ENCODE peak calls at places on chromosomes 16 and 17, in six cellular contexts. M is neuronal stem cell, J is IMR-90, T is hepatocyte, Y is PC-9, D is K562. S is an unnamed sample. For H3K9me3, the result is how much of the 10 kb centered on the place peaks cover.

GRCh38 chr16:49756971-49757743 is 98.8 kb downstream of the ZNF423 start:
- DNase-seq in M (no peak), J (no peak), T (peak), Y (no peak), D (no peak), S (no peak)

GRCh38 chr17:879546-879945 is 97.4 kb downstream of the MRM3 start:
- DNase-seq in M (peak), J (peak), T (peak), Y (peak), D (peak), S (peak)

GRCh38 chr17:18157354-18157985 is 26.2 kb upstream of the ALKBH5 start:
- DNase-seq in M (no peak), J (no peak), T (no peak), Y (no peak), D (no peak), S (no peak)

GRCh38 chr17:31494259-31495048 is 103.0 kb downstream of the RAB11FIP4 start:
- DNase-seq in M (no peak), J (no peak), T (no peak), Y (peak), D (no peak), S (peak)

GRCh38 chr17:5557485-5557884 is 26.8 kb downstream of the NLRP1 start:
- DNase-seq in M (no peak), J (peak), T (no peak), Y (no peak), D (no peak), S (no peak)

GRCh38 chr16:2483160-2483559 is 8.2 kb downstream of the TBC1D24 start:
- DNase-seq in M (no peak), J (peak), T (no peak), Y (no peak), D (no peak), S (no peak)

GRCh38 chr16:57245472-57246113 is 534 bp downstream of the ARL2BP start:
- DNase-seq in M (no peak), J (no peak), T (peak), Y (no peak), D (no peak), S (no peak)

GRCh38 chr16:57533618-57534336 is 2.6 kb downstream of the CCDC102A start:
- DNase-seq in M (no peak), J (no peak), T (no peak), Y (peak), D (no peak), S (no peak)

GRCh38 chr17:59431606-59432005 is 100.2 kb downstream of the YPEL2 start:
- DNase-seq in M (no peak), J (peak), T (no peak), Y (no peak), D (no peak), S (no peak)

GRCh38 chr17:53499277-53499676 is 323.4 kb upstream of the KIF2B start:
- DNase-seq in M (no peak), J (no peak), T (peak), Y (no peak), D (no peak), S (no peak)

GRCh38 chr16:75198135-75198600 is 8.8 kb downstream of the CTRB2 start:
- DNase-seq in M (no peak), J (peak), T (peak), Y (no peak), D (no peak), S (no peak)

GRCh38 chr16:47713225-47713595 is 252.1 kb downstream of the PHKB start:
- DNase-seq in M (no peak), J (peak), T (no peak), Y (peak), D (no peak), S (no peak)

GRCh38 chr16:69386596-69386995 is 789 bp upstream of the TERF2 start:
- DNase-seq in M (no peak), J (peak), T (no peak), Y (no peak), D (no peak), S (no peak)

GRCh38 chr16:56795011-56795410 is 65.1 kb downstream of the NUP93 start:
- DNase-seq in M (no peak), J (no peak), T (no peak), Y (no peak), D (no peak), S (no peak)

GRCh38 chr17:74328487-74328886 is 2.5 kb downstream of the KIF19 start:
- DNase-seq in M (no peak), J (no peak), T (no peak), Y (no peak), D (no peak), S (no peak)

GRCh38 chr16:67540756-67541155 is 12.1 kb downstream of the RIPOR1 start:
- DNase-seq in M (no peak), J (no peak), T (no peak), Y (no peak), D (no peak), S (no peak)

GRCh38 chr16:84247844-84248243 is 8.0 kb upstream of the KCNG4 start:
- DNase-seq in M (no peak), J (peak), T (no peak), Y (peak), D (no peak), S (no peak)

GRCh38 chr17:78281249-78281865 is 49.9 kb downstream of the TMEM235 start:
- DNase-seq in M (no peak), J (peak), T (peak), Y (no peak), D (no peak), S (no peak)

GRCh38 chr17:80261159-80261894 is 675 bp downstream of the RNF213 start:
- DNase-seq in M (peak), J (peak), T (peak), Y (peak), D (peak), S (peak)

GRCh38 chr16:59126486-59126885 is 392.4 kb upstream of the GOT2 start:
- DNase-seq in M (no peak), J (no peak), T (no peak), Y (no peak), D (no peak), S (no peak)

GRCh38 chr17:64016974-64017373 is 3.5 kb downstream of the ICAM2 start:
- DNase-seq in M (no peak), J (no peak), T (no peak), Y (no peak), D (no peak), S (no peak)

GRCh38 chr16:88770459-88771293 is 14.3 kb downstream of the PIEZO1 start:
- DNase-seq in M (peak), J (peak), T (peak), Y (peak), D (peak), S (no peak)

GRCh38 chr16:19555938-19556778 is 655 bp downstream of the VPS35L start:
- DNase-seq in M (peak), J (peak), T (peak), Y (no peak), D (peak), S (peak)

GRCh38 chr16:84768798-84769177 is 51.0 kb upstream of the CRISPLD2 start:
- DNase-seq in M (no peak), J (no peak), T (no peak), Y (no peak), D (no peak), S (no peak)

GRCh38 chr17:83079766-83080616 is 582 bp downstream of the METRNL start:
- DNase-seq in M (no peak), J (no peak), T (peak), Y (no peak), D (peak), S (peak)

GRCh38 chr17:83076930-83077329 is 2.5 kb upstream of the METRNL start:
- DNase-seq in M (no peak), J (no peak), T (no peak), Y (peak), D (no peak), S (no peak)

GRCh38 chr17:83077411-83077810 is 2.0 kb upstream of the METRNL start:
- DNase-seq in M (no peak), J (no peak), T (no peak), Y (no peak), D (no peak), S (no peak)

GRCh38 chr17:83079340-83079747 is at the start of gene METRNL:
- DNase-seq in M (peak), J (peak), T (peak), Y (peak), D (peak), S (peak)

DNA sequence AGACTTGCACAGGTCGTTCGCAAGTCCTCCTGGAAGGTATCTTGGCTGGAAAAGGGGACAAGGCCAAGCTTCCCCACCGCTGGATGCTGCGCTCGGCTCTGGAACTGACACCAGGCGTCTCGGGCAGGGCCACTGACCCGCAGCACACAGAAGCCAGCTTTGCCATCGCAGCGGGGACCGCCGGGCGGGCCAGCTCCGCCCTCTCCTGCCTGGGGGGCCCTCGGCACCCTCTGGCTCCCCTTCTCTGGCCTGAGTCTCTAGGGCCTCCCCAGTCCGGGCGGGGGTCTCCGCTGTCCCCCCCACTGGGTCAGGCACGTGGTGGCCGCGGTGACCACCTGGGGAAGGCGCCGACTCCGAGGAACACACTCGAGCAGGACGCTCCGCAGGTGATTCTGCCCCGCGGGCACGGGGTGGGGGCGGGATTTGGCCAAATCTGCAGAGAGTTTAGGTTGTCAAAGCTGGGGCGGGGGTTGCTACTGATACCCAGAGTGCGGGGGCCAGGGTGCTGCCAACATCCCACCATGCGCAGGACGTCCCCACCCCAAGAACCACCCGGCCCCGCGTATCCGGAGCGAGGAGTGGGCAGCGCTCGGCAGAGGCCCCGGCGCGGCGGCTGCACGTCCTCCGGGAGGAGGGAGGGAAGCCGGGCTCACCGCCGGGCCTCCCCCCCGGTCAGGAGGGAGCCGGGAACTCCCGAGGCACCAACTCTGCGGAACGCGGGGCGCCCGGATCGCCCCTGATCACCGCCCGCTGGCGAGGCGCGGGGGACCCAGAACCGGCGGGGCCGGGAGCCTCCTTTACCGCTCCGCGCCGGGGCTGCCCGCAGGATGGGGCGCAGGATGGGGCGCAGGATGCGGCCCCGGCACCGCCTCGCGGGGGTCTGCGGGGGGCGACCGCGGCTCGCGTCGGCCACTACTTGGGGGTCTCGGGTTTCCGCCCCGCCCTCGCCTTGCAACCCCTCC is 750 bp upstream of the METRNL start:
- DNase-seq in M (peak), J (no peak), T (peak), Y (peak), D (peak), S (no peak)
- H3K9me3 ChIP-seq in M (under half), J (under half), T (under half), Y (under half), D (under half), S (under half)

GRCh38 chr17:36593651-36594316 is 2.1 kb downstream of the DHRS11 start:
- DNase-seq in M (no peak), J (no peak), T (peak), Y (peak), D (no peak), S (no peak)

GRCh38 chr17:36592711-36593321 is 1.1 kb downstream of the DHRS11 start:
- DNase-seq in M (no peak), J (no peak), T (peak), Y (no peak), D (no peak), S (no peak)

GRCh38 chr17:36591434-36592315 is at the start of gene DHRS11:
- DNase-seq in M (peak), J (peak), T (peak), Y (peak), D (peak), S (peak)

GRCh38 chr17:36592316-36592710 is 634 bp downstream of the DHRS11 start:
- DNase-seq in M (peak), J (no peak), T (peak), Y (peak), D (peak), S (no peak)

GRCh38 chr17:36590082-36590481 is 1.6 kb upstream of the DHRS11 start:
- DNase-seq in M (no peak), J (peak), T (no peak), Y (no peak), D (peak), S (no peak)
- H3K4me2 ChIP-seq in M (no peak), J (no peak), T (no peak), Y (no peak), D (no peak), S (no peak)

GRCh38 chr17:4028436-4028835 is 64.2 kb upstream of the ATP2A3 start:
- DNase-seq in M (no peak), J (no peak), T (no peak), Y (no peak), D (no peak), S (no peak)
- H3K9me3 ChIP-seq in M (under half), J (under half), T (under half), Y (half or more), D (under half), S (under half)

DNA sequence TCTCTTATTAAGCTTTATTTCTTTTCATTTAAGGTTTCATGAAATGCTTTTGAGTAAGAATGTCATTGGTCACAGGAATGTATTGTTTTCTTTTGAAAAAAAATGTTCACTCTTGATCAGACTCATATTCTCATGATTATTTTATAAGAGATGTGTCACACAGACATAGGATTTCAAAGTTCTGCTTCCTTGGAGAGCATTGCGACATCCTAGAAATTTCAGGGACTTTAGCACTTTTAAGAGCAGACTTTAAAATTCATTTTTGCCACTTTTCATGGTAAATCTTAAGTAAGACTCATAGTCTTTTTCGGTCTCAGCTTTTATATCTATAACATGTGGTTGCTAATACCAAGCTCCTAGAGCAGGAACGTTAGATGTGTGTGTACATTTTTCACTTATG is 314.7 kb downstream of the CDH8 start:
- DNase-seq in M (no peak), J (no peak), T (no peak), Y (no peak), D (no peak), S (no peak)
- H3K4me2 ChIP-seq in M (no peak), J (no peak), T (no peak), Y (no peak), D (no peak), S (no peak)

GRCh38 chr16:15649727-15650018 is 372 bp upstream of the NDE1 start:
- DNase-seq in M (no peak), J (no peak), T (no peak), Y (no peak), D (no peak), S (peak)

GRCh38 chr16:15652293-15653001 is 2.4 kb downstream of the NDE1 start:
- DNase-seq in M (no peak), J (no peak), T (no peak), Y (no peak), D (no peak), S (no peak)

GRCh38 chr16:15648135-15648730 is 1.8 kb upstream of the NDE1 start:
- DNase-seq in M (no peak), J (no peak), T (no peak), Y (no peak), D (no peak), S (no peak)

GRCh38 chr16:15650019-15650697 is at the start of gene NDE1:
- DNase-seq in M (peak), J (peak), T (peak), Y (peak), D (peak), S (peak)

GRCh38 chr16:15650698-15651161 is 685 bp downstream of the NDE1 start:
- DNase-seq in M (peak), J (peak), T (peak), Y (peak), D (peak), S (peak)
- H3K9me3 ChIP-seq in M (under half), J (under half), T (under half), Y (under half), D (under half), S (under half)

GRCh38 chr16:80466024-80466986 is 74.5 kb upstream of the DYNLRB2 start:
- DNase-seq in M (peak), J (peak), T (peak), Y (peak), D (peak), S (peak)
- H3K4me2 ChIP-seq in M (no peak), J (no peak), T (peak), Y (no peak), D (no peak), S (no peak)